ENCODE peak calls at places on chromosome 4, in five cellular contexts. G is K562, J is keratinocyte, C is hepatocyte, P is GM23338. V is an unnamed sample.

GRCh38 chr4:7564242-7564641 is 129.5 kb upstream of the PSAPL1 start:
- DNase-seq in G (no peak), J (no peak), C (peak; percentile 29), P (no peak), V (no peak)

GRCh38 chr4:56804551-56804950 is 16.9 kb downstream of the SPINK2 start:
- DNase-seq in G (no peak), J (peak; percentile 38), C (no peak), P (no peak), V (no peak)

GRCh38 chr4:37726666-37727065 is 40.5 kb upstream of the RELL1 start:
- DNase-seq in G (no peak), J (no peak), C (no peak), P (no peak), V (no peak)

GRCh38 chr4:72094054-72094780 is 62.4 kb downstream of the NPFFR2 start:
- DNase-seq in G (no peak), J (no peak), C (no peak), P (no peak), V (no peak)

GRCh38 chr4:167897116-167897515 is 195.2 kb upstream of the ANXA10 start:
- DNase-seq in G (no peak), J (peak; percentile 87), C (peak; percentile 31), P (peak; percentile 61), V (no peak)

GRCh38 chr4:20878806-20879205 is 178.5 kb downstream of the PACRGL start:
- DNase-seq in G (no peak), J (no peak), C (no peak), P (no peak), V (no peak)

GRCh38 chr4:45438047-45438446 is 685.8 kb downstream of the GABRG1 start:
- DNase-seq in G (no peak), J (no peak), C (no peak), P (no peak), V (no peak)

GRCh38 chr4:151407466-151408379 is 1.3 kb upstream of the FHIP1A start:
- DNase-seq in G (no peak), J (no peak), C (peak; percentile 57), P (peak; percentile 70), V (peak; percentile 48)

GRCh38 chr4:83929550-83929949 is 393.6 kb downstream of the GPAT3 start:
- DNase-seq in G (no peak), J (no peak), C (no peak), P (no peak), V (no peak)

GRCh38 chr4:122842984-122843531 is 16.4 kb downstream of the FGF2 start:
- DNase-seq in G (no peak), J (no peak), C (no peak), P (no peak), V (no peak)

GRCh38 chr4:137545461-137545861 is 13.2 kb upstream of the PCDH18 start:
- DNase-seq in G (no peak), J (no peak), C (peak; percentile 32), P (peak; percentile 40), V (no peak)

GRCh38 chr4:6688879-6689505 is 4.7 kb upstream of the S100P start:
- DNase-seq in G (peak; percentile 73), J (peak; percentile 64), C (peak; percentile 90), P (peak; percentile 72), V (peak; percentile 76)

GRCh38 chr4:5932021-5932553 is 39.2 kb upstream of the CRMP1 start:
- DNase-seq in G (no peak), J (no peak), C (no peak), P (no peak), V (no peak)

GRCh38 chr4:24060932-24061331 is 171.1 kb upstream of the PPARGC1A start:
- DNase-seq in G (no peak), J (no peak), C (no peak), P (no peak), V (no peak)

GRCh38 chr4:24056258-24056657 is 166.4 kb upstream of the PPARGC1A start:
- DNase-seq in G (no peak), J (no peak), C (no peak), P (no peak), V (no peak)

GRCh38 chr4:24063771-24064170 is 173.9 kb upstream of the PPARGC1A start:
- DNase-seq in G (no peak), J (no peak), C (no peak), P (no peak), V (no peak)

GRCh38 chr4:24057915-24058559 is 168.2 kb upstream of the PPARGC1A start:
- DNase-seq in G (no peak), J (no peak), C (no peak), P (no peak), V (no peak)

GRCh38 chr4:24059839-24060238 is 170.0 kb upstream of the PPARGC1A start:
- DNase-seq in G (no peak), J (no peak), C (no peak), P (no peak), V (no peak)
- H2AFZ ChIP-seq in G (no peak overlapping the region), J (no peak overlapping the region), C (no peak overlapping the region), P (no peak overlapping the region), V (no peak overlapping the region)

DNA sequence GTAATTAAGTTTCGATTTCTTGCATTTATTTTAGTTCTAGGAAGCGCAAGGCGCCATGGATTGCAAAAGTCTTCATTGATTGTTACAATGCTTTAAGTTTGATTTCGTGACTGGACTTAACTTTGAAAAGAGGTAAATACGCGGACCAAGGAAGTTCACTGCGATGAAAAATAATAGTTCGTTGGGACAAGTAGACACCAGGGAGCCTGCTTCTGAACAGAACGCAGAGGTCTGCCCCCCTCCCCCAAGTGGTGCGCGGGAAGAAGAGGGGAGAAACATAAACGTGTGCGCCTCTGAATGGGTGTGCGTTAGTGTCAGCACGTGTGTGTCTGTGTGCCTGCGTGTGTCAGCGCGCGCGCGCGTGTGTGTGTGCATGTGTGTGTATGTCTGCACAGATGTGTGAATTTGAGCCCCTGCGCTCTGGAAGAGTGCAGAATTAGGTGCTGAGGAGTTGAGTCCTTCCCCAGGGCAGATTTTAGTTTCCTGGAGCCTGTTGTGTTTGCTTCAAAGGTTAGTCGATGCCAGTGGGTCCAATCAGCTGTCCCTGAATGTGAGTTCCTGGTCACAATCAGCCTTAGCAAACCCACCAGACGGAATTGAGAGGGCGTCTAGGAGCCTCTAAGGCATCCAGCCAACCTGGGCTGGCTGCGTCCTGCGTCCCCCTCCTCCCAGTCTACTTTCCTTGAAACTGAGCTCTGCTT is 5.8 kb upstream of the POU4F2 start:
- DNase-seq in G (no peak), J (no peak), C (no peak), P (no peak), V (no peak)
- TF ChIP-seq EZH2 in G (no peak), J (peak; percentile 63), C (peak; percentile 48), P (peak; percentile 65), V (no peak)

GRCh38 chr4:159041058-159042034 is 61.5 kb upstream of the RAPGEF2 start:
- DNase-seq in G (no peak), J (no peak), C (no peak), P (no peak), V (no peak)
- H3K27ac ChIP-seq in G (peak overlapping the region; percentile 84), J (no peak overlapping the region), C (no peak overlapping the region), P (no peak overlapping the region), V (no peak overlapping the region)

GRCh38 chr4:106502106-106502699 is 133.6 kb upstream of the GIMD1 start:
- DNase-seq in G (peak; percentile 24), J (peak; percentile 7), C (peak; percentile 79), P (peak; percentile 86), V (no peak)
- H2AFZ ChIP-seq in G (no peak overlapping the region), J (peak overlapping the region; percentile 2), C (peak overlapping the region; percentile 20), P (no peak overlapping the region), V (no peak overlapping the region)

GRCh38 chr4:4857001-4857808 is 2.3 kb upstream of the MSX1 start:
- DNase-seq in G (no peak), J (no peak), C (no peak), P (no peak), V (no peak)

GRCh38 chr4:4854649-4855292 is 4.7 kb upstream of the MSX1 start:
- DNase-seq in G (no peak), J (no peak), C (no peak), P (peak; percentile 36), V (no peak)

GRCh38 chr4:4853921-4854648 is 5.4 kb upstream of the MSX1 start:
- DNase-seq in G (no peak), J (no peak), C (no peak), P (no peak), V (no peak)

GRCh38 chr4:4856071-4857000 is 3.1 kb upstream of the MSX1 start:
- DNase-seq in G (no peak), J (no peak), C (peak; percentile 54), P (peak; percentile 69), V (no peak)

DNA sequence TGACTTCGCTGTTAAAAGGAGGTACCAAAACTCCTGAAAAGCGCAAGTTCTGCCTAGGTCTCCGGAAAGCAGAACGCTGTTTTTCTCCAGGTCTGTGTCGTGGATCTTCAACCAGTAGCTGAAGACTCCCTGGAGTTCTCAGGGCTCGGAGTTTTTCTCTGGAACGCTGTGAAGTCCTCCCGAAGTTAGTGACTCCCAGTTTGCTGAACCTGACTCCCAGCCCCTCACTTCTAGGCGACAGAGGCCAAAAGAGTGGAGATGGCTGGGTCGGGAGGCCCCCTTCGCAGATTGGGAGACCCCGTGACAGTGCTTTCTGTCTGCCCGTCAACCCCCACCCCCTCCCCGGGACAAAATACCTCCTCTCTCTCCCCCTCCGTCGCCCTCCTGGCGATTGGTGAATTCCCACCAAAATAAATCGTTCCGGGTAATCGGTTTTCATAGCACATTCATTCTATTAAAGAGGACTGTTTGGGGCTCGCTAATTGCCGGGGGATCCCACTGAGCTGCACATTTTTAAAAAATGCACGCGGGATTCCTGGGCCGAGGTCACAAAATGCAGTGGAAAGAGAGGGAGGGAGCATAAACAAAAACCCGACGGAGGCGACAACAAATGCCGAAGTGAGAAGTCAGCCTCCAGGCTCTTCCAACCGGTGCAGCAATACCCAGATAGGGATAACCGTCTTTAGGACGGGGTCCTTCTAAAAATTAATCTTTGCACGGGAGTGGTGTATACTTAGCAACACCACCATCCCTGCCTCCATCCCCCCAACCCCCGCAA is 4.0 kb upstream of the MSX1 start:
- DNase-seq in G (no peak), J (no peak), C (no peak), P (peak; percentile 36), V (no peak)
- TF ChIP-seq EZH2 in G (no peak), J (peak; percentile 80), C (peak; percentile 75), P (peak; percentile 91), V (no peak)

GRCh38 chr4:128950796-128951195 is 141.3 kb downstream of the JADE1 start:
- DNase-seq in G (no peak), J (no peak), C (no peak), P (no peak), V (no peak)

GRCh38 chr4:128942547-128942946 is 133.0 kb downstream of the JADE1 start:
- DNase-seq in G (no peak), J (no peak), C (no peak), P (no peak), V (no peak)

GRCh38 chr4:128940966-128941365 is 131.5 kb downstream of the JADE1 start:
- DNase-seq in G (no peak), J (no peak), C (no peak), P (no peak), V (no peak)

GRCh38 chr4:128951316-128951715 is 141.8 kb downstream of the JADE1 start:
- DNase-seq in G (no peak), J (no peak), C (no peak), P (no peak), V (no peak)

GRCh38 chr4:128946929-128947328 is 137.4 kb downstream of the JADE1 start:
- DNase-seq in G (no peak), J (no peak), C (peak; percentile 3), P (no peak), V (no peak)
- H3K27ac ChIP-seq in G (no peak overlapping the region), J (no peak overlapping the region), C (no peak overlapping the region), P (no peak overlapping the region), V (no peak overlapping the region)

GRCh38 chr4:30269850-30270249 is 450.3 kb upstream of the PCDH7 start:
- DNase-seq in G (no peak), J (no peak), C (peak; percentile 17), P (peak; percentile 44), V (no peak)
- H2AFZ ChIP-seq in G (no peak overlapping the region), J (no peak overlapping the region), C (no peak overlapping the region), P (peak overlapping the region; percentile 48), V (no peak overlapping the region)

GRCh38 chr4:139557506-139558110 is 1.6 kb upstream of the SETD7 start:
- DNase-seq in G (no peak), J (no peak), C (no peak), P (peak; percentile 42), V (no peak)
- TF ChIP-seq EZH2 in G (no peak), J (peak; percentile 89), C (no peak), P (no peak), V (peak; percentile 82)